ENCODE peak calls at places on chromosomes 1 and 21, in eight cellular contexts. X is testis; U is T-cell; L is activated effector memory CD4-positive, alpha-beta T cell treated with Interleukin-2 at 50 U/mL for 16 hours; B is T47D; S is WTC11; F is lower lobe of right lung; K is tibial nerve. C is an unnamed sample.

GRCh38 chr1:110196917-110197782 is 13.0 kb upstream of the KCNC4 start:
- DNase-seq in U (peak), F (no peak), L (no peak), K (no peak), B (peak), S (peak), X (peak), C (peak)

GRCh38 chr1:31122101-31122735 is 56.7 kb upstream of the PUM1 start:
- DNase-seq in X (no peak), K (no peak), U (no peak), L (no peak), F (no peak), B (peak), S (peak), C (no peak)

GRCh38 chr1:117335376-117336086 is 31.7 kb upstream of the MAN1A2 start:
- DNase-seq in K (no peak), B (no peak), F (no peak), S (no peak), U (no peak), L (no peak), X (no peak), C (no peak)

GRCh38 chr1:66850989-66851388 is 49.9 kb upstream of the INSL5 start:
- DNase-seq in L (no peak), S (no peak), K (no peak), B (no peak), U (no peak), X (no peak), F (no peak), C (no peak)

GRCh38 chr1:213276236-213276635 is 225.2 kb downstream of the RPS6KC1 start:
- DNase-seq in U (no peak), X (no peak), K (no peak), B (no peak), S (no peak), F (no peak), L (no peak), C (no peak)

GRCh38 chr1:219771039-219771438 is 157.3 kb downstream of the SLC30A10 start:
- DNase-seq in S (no peak), F (no peak), U (no peak), B (no peak), X (no peak), L (no peak), K (no peak), C (peak)

GRCh38 chr1:68453060-68453665 is 3.4 kb upstream of the RPE65 start:
- DNase-seq in U (no peak), K (no peak), B (peak), X (no peak), F (no peak), L (no peak), S (no peak), C (no peak)

GRCh38 chr1:117592155-117592554 is 13.7 kb upstream of the TENT5C start:
- DNase-seq in S (no peak), U (no peak), X (no peak), B (peak), L (no peak), K (no peak), F (no peak), C (no peak)

GRCh38 chr1:31761883-31762282 is 2.3 kb downstream of the ADGRB2 start:
- DNase-seq in K (no peak), B (no peak), F (no peak), S (no peak), L (no peak), X (no peak), U (no peak), C (peak)

GRCh38 chr21:45971487-45972352 is 9.8 kb upstream of the COL6A1 start:
- DNase-seq in K (no peak), S (no peak), F (peak), U (no peak), L (no peak), B (no peak), X (no peak), C (peak)

GRCh38 chr1:215267495-215267894 is 185.0 kb downstream of the KCNK2 start:
- DNase-seq in B (peak), F (no peak), K (no peak), X (no peak), S (no peak), L (no peak), U (no peak), C (no peak)

C was measured in GM03348.